ENCODE peak calls at places on chromosome 18, in ten cellular contexts. Y, S, M, J, A, O, K, T, C and W are unnamed samples.
A peak's percentile ranks its signal among the peaks of the same experiment; 100 is the strongest.

GRCh38 chr18:74899554-74899953 is 301.9 kb downstream of the ZNF407 start:
- DNase-seq in Y (no peak), S (peak; percentile 23), M (no peak), J (peak; percentile 20), A (no peak), O (no peak), K (no peak), T (no peak), C (no peak), W (peak; percentile 8)

GRCh38 chr18:22609642-22610041 is 191.9 kb upstream of the CTAGE1 start:
- DNase-seq in Y (no peak), S (no peak), M (peak; percentile 31), J (peak; percentile 29), A (peak; percentile 4), O (no peak), K (no peak), T (peak; percentile 43), C (no peak), W (peak; percentile 64)

GRCh38 chr18:48943736-48944527 is 6.8 kb downstream of the SMAD7 start:
- DNase-seq in Y (no peak), S (no peak), M (no peak), J (no peak), A (peak; percentile 91), O (no peak), K (no peak), T (no peak), C (peak; percentile 33), W (no peak)

GRCh38 chr18:63216911-63217311 is 102.7 kb downstream of the BCL2 start:
- DNase-seq in Y (no peak), S (no peak), M (no peak), J (no peak), A (no peak), O (no peak), K (no peak), T (no peak), C (peak; percentile 49), W (no peak)

GRCh38 chr18:21991081-21991534 is 178.3 kb upstream of the GATA6 start:
- DNase-seq in Y (no peak), S (no peak), M (no peak), J (no peak), A (no peak), O (no peak), K (no peak), T (peak; percentile 97), C (no peak), W (no peak)

GRCh38 chr18:49464718-49465598 is 4.5 kb upstream of the DYM start:
- DNase-seq in Y (no peak), S (no peak), M (no peak), J (peak; percentile 70), A (no peak), O (no peak), K (no peak), T (peak; percentile 95), C (no peak), W (no peak)

GRCh38 chr18:2881490-2882195 is 34.8 kb downstream of the EMILIN2 start:
- DNase-seq in Y (peak; percentile 34), S (peak; percentile 28), M (peak; percentile 61), J (peak; percentile 85), A (no peak), O (peak; percentile 81), K (no peak), T (no peak), C (no peak), W (no peak)

GRCh38 chr18:40159141-40160017 is 1795.7 kb upstream of the PIK3C3 start:
- DNase-seq in Y (no peak), S (peak; percentile 48), M (no peak), J (peak; percentile 61), A (peak; percentile 50), O (no peak), K (peak; percentile 64), T (peak; percentile 52), C (no peak), W (peak; percentile 24)

GRCh38 chr18:11747731-11748130 is 58.7 kb downstream of the GNAL start:
- DNase-seq in Y (no peak), S (peak; percentile 37), M (no peak), J (no peak), A (no peak), O (no peak), K (no peak), T (peak; percentile 41), C (no peak), W (no peak)

GRCh38 chr18:78145096-78145495 is 834.5 kb upstream of the SALL3 start:
- DNase-seq in Y (no peak), S (peak; percentile 4), M (no peak), J (no peak), A (no peak), O (no peak), K (no peak), T (no peak), C (no peak), W (no peak)

GRCh38 chr18:48621815-48622555 is 83.2 kb downstream of the CTIF start:
- DNase-seq in Y (no peak), S (peak; percentile 9), M (no peak), J (no peak), A (no peak), O (no peak), K (no peak), T (no peak), C (no peak), W (no peak)

GRCh38 chr18:11577271-11578112 is 31.9 kb upstream of the SLC35G4 start:
- DNase-seq in Y (no peak), S (no peak), M (no peak), J (no peak), A (peak; percentile 31), O (no peak), K (no peak), T (no peak), C (no peak), W (no peak)

GRCh38 chr18:46068763-46069162 is 3.3 kb downstream of the PSTPIP2 start:
- DNase-seq in Y (no peak), S (no peak), M (no peak), J (no peak), A (no peak), O (no peak), K (no peak), T (no peak), C (no peak), W (no peak)

GRCh38 chr18:45684341-45685115 is 39.5 kb upstream of the SLC14A1 start:
- DNase-seq in Y (no peak), S (no peak), M (no peak), J (no peak), A (no peak), O (no peak), K (no peak), T (peak; percentile 26), C (no peak), W (no peak)

GRCh38 chr18:75112486-75113096 is 96.3 kb downstream of the PTGR3 start:
- DNase-seq in Y (no peak), S (no peak), M (no peak), J (no peak), A (no peak), O (no peak), K (no peak), T (no peak), C (no peak), W (no peak)

GRCh38 chr18:43563780-43564179 is 286.5 kb upstream of the SYT4 start:
- DNase-seq in Y (no peak), S (no peak), M (no peak), J (peak; percentile 48), A (peak; percentile 22), O (peak; percentile 11), K (peak; percentile 54), T (peak; percentile 76), C (no peak), W (peak; percentile 51)

GRCh38 chr18:25531207-25531606 is 179.2 kb upstream of the ZNF521 start:
- DNase-seq in Y (no peak), S (no peak), M (no peak), J (no peak), A (no peak), O (no peak), K (no peak), T (no peak), C (no peak), W (no peak)

GRCh38 chr18:73840319-73841065 is 307.1 kb downstream of the FBXO15 start:
- DNase-seq in Y (no peak), S (no peak), M (no peak), J (no peak), A (no peak), O (no peak), K (peak; percentile 62), T (no peak), C (no peak), W (no peak)

GRCh38 chr18:74261053-74261452 is 30.7 kb downstream of the CYB5A start:
- DNase-seq in Y (no peak), S (no peak), M (no peak), J (no peak), A (no peak), O (no peak), K (no peak), T (no peak), C (no peak), W (no peak)